ENCODE peak calls at places on chromosome 7, in ten cellular contexts. One of them, this sample, is unnamed.

GRCh38 chr7:158042156-158042880 is 545.3 kb downstream of the PTPRN2 start:
- DNase-seq in iPS-NIHi11: no peak
- DNase-seq in anterior cingulate cortex: no peak
- DNase-seq in stimulated activated CD4-positive, alpha-beta T cell treated with anti-CD3 and anti-CD28 coated beads, Interleukin-1b, Interleukin-23, amount 100 ng/mL, for 1 hour: no peak
- DNase-seq in NCI-H460: no peak
- DNase-seq in colonic mucosa: no peak
- DNase-seq in left lobe of liver: no peak
- DNase-seq in T-helper 1 cell: no peak
- DNase-seq in ELR: no peak
- DNase-seq in AG10803: no peak
- DNase-seq in this sample: no peak

GRCh38 chr7:28904539-28905143 is 53.5 kb downstream of the TRIL start:
- DNase-seq in NCI-H460: no peak
- DNase-seq in iPS-NIHi11: no peak
- DNase-seq in left lobe of liver: peak
- DNase-seq in AG10803: no peak
- DNase-seq in stimulated activated CD4-positive, alpha-beta T cell treated with anti-CD3 and anti-CD28 coated beads, Interleukin-1b, Interleukin-23, amount 100 ng/mL, for 1 hour: no peak
- DNase-seq in ELR: peak
- DNase-seq in anterior cingulate cortex: no peak
- DNase-seq in colonic mucosa: no peak
- DNase-seq in T-helper 1 cell: no peak
- DNase-seq in this sample: no peak

GRCh38 chr7:48090095-48090805 is 1.2 kb downstream of the UPP1 start:
- DNase-seq in colonic mucosa: peak
- DNase-seq in stimulated activated CD4-positive, alpha-beta T cell treated with anti-CD3 and anti-CD28 coated beads, Interleukin-1b, Interleukin-23, amount 100 ng/mL, for 1 hour: no peak
- DNase-seq in iPS-NIHi11: peak
- DNase-seq in ELR: peak
- DNase-seq in NCI-H460: no peak
- DNase-seq in T-helper 1 cell: no peak
- DNase-seq in left lobe of liver: no peak
- DNase-seq in AG10803: no peak
- DNase-seq in anterior cingulate cortex: no peak
- DNase-seq in this sample: no peak

GRCh38 chr7:140696024-140696678 is 357 bp upstream of the NDUFB2 start:
- DNase-seq in iPS-NIHi11: peak
- DNase-seq in NCI-H460: peak
- DNase-seq in T-helper 1 cell: peak
- DNase-seq in colonic mucosa: peak
- DNase-seq in anterior cingulate cortex: no peak
- DNase-seq in stimulated activated CD4-positive, alpha-beta T cell treated with anti-CD3 and anti-CD28 coated beads, Interleukin-1b, Interleukin-23, amount 100 ng/mL, for 1 hour: peak
- DNase-seq in ELR: peak
- DNase-seq in AG10803: peak
- DNase-seq in left lobe of liver: peak
- DNase-seq in this sample: peak

GRCh38 chr7:38878694-38879457 is 30.1 kb downstream of the VPS41 start:
- DNase-seq in colonic mucosa: no peak
- DNase-seq in iPS-NIHi11: no peak
- DNase-seq in AG10803: no peak
- DNase-seq in left lobe of liver: no peak
- DNase-seq in stimulated activated CD4-positive, alpha-beta T cell treated with anti-CD3 and anti-CD28 coated beads, Interleukin-1b, Interleukin-23, amount 100 ng/mL, for 1 hour: no peak
- DNase-seq in T-helper 1 cell: no peak
- DNase-seq in ELR: no peak
- DNase-seq in anterior cingulate cortex: no peak
- DNase-seq in NCI-H460: no peak
- DNase-seq in this sample: no peak

GRCh38 chr7:55532150-55532917 is 40.0 kb downstream of the VOPP1 start:
- DNase-seq in AG10803: no peak
- DNase-seq in anterior cingulate cortex: no peak
- DNase-seq in colonic mucosa: no peak
- DNase-seq in ELR: peak
- DNase-seq in T-helper 1 cell: no peak
- DNase-seq in left lobe of liver: no peak
- DNase-seq in stimulated activated CD4-positive, alpha-beta T cell treated with anti-CD3 and anti-CD28 coated beads, Interleukin-1b, Interleukin-23, amount 100 ng/mL, for 1 hour: no peak
- DNase-seq in NCI-H460: no peak
- DNase-seq in iPS-NIHi11: no peak
- DNase-seq in this sample: no peak

GRCh38 chr7:26040085-26040484 is 111.9 kb upstream of the NFE2L3 start:
- DNase-seq in ELR: no peak
- DNase-seq in left lobe of liver: no peak
- DNase-seq in colonic mucosa: no peak
- DNase-seq in anterior cingulate cortex: no peak
- DNase-seq in NCI-H460: no peak
- DNase-seq in AG10803: no peak
- DNase-seq in T-helper 1 cell: no peak
- DNase-seq in iPS-NIHi11: no peak
- DNase-seq in stimulated activated CD4-positive, alpha-beta T cell treated with anti-CD3 and anti-CD28 coated beads, Interleukin-1b, Interleukin-23, amount 100 ng/mL, for 1 hour: no peak
- DNase-seq in this sample: no peak

GRCh38 chr7:122528879-122529481 is 169.9 kb downstream of the RNF133 start:
- DNase-seq in colonic mucosa: no peak
- DNase-seq in AG10803: peak
- DNase-seq in iPS-NIHi11: peak
- DNase-seq in NCI-H460: peak
- DNase-seq in T-helper 1 cell: no peak
- DNase-seq in anterior cingulate cortex: no peak
- DNase-seq in stimulated activated CD4-positive, alpha-beta T cell treated with anti-CD3 and anti-CD28 coated beads, Interleukin-1b, Interleukin-23, amount 100 ng/mL, for 1 hour: no peak
- DNase-seq in ELR: peak
- DNase-seq in left lobe of liver: no peak
- DNase-seq in this sample: peak